ENCODE peak calls at places on chromosome 2, in four cellular contexts. U is mesothelial cell of epicardium, X is astrocyte of the spinal cord, K is ovary. W is an unnamed sample.
A peak's percentile ranks its signal among the peaks of the same experiment; 100 is the strongest.

GRCh38 chr2:217256261-217256660 is 396.4 kb upstream of the TNP1 start:
- DNase-seq in U (no peak), X (peak; percentile 78), K (no peak), W (no peak)

GRCh38 chr2:3257166-3257565 is 120.5 kb downstream of the EIPR1 start:
- DNase-seq in U (no peak), X (peak; percentile 48), K (no peak), W (no peak)

GRCh38 chr2:229230215-229230614 is 40.9 kb downstream of the PID1 start:
- DNase-seq in U (no peak), X (no peak), K (no peak), W (no peak)

GRCh38 chr2:231727621-231728020 is 19.3 kb downstream of the PTMA start:
- DNase-seq in U (no peak), X (no peak), K (no peak), W (no peak)

GRCh38 chr2:43707255-43707654 is 31.0 kb upstream of the C1GALT1C1L start:
- DNase-seq in U (no peak), X (peak; percentile 68), K (no peak), W (peak; percentile 46)

GRCh38 chr2:159584796-159585195 is 31.6 kb downstream of the BAZ2B start:
- DNase-seq in U (no peak), X (no peak), K (no peak), W (no peak)

GRCh38 chr2:131520526-131520925 is 7.2 kb upstream of the CCDC74A start:
- DNase-seq in U (no peak), X (no peak), K (no peak), W (no peak)

GRCh38 chr2:191009541-191010374 is 4.2 kb downstream of the STAT1 start:
- DNase-seq in U (no peak), X (no peak), K (no peak), W (peak; percentile 54)

GRCh38 chr2:96945011-96945410 is 41.4 kb downstream of the FAM178B start:
- DNase-seq in U (no peak), X (no peak), K (no peak), W (no peak)

GRCh38 chr2:226426292-226426736 is 373.3 kb downstream of the IRS1 start:
- DNase-seq in U (no peak), X (peak; percentile 91), K (no peak), W (peak; percentile 88)

GRCh38 chr2:31222086-31222485 is 4.8 kb upstream of the CAPN14 start:
- DNase-seq in U (no peak), X (no peak), K (no peak), W (no peak)

GRCh38 chr2:10818986-10819385 is 6.4 kb upstream of the PDIA6 start:
- DNase-seq in U (no peak), X (no peak), K (no peak), W (no peak)

GRCh38 chr2:10820562-10820961 is 8.0 kb upstream of the PDIA6 start:
- DNase-seq in U (no peak), X (no peak), K (no peak), W (no peak)

GRCh38 chr2:10814571-10815331 is 2.2 kb upstream of the PDIA6 start:
- DNase-seq in U (no peak), X (peak; percentile 5), K (no peak), W (no peak)

GRCh38 chr2:10819714-10820314 is 7.2 kb upstream of the PDIA6 start:
- DNase-seq in U (no peak), X (no peak), K (no peak), W (no peak)

DNA sequence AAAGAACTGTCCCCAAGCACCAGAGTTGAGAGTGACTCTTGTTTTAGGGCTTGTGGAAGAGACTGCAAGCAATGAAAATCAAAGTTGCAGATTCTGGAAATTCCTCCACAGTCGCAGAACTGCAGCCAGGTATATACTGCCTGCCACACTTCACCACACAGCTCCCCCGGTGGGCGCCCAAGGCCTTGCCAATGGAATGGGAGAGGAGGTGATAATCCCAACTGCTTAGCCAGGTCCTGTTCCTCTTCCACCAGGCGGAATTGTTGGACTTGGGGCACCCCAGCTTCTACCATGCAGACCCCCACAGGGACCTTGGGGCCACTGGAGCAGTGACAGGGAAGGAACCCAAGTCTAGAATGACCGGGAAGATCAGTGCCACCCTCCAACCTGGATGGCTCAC is 4.8 kb upstream of the PDIA6 start:
- DNase-seq in U (no peak), X (no peak), K (no peak), W (no peak)
- TF ChIP-seq CTCF in U (peak; percentile 32), X (peak; percentile 65), K (no peak), W (peak; percentile 64)

DNA sequence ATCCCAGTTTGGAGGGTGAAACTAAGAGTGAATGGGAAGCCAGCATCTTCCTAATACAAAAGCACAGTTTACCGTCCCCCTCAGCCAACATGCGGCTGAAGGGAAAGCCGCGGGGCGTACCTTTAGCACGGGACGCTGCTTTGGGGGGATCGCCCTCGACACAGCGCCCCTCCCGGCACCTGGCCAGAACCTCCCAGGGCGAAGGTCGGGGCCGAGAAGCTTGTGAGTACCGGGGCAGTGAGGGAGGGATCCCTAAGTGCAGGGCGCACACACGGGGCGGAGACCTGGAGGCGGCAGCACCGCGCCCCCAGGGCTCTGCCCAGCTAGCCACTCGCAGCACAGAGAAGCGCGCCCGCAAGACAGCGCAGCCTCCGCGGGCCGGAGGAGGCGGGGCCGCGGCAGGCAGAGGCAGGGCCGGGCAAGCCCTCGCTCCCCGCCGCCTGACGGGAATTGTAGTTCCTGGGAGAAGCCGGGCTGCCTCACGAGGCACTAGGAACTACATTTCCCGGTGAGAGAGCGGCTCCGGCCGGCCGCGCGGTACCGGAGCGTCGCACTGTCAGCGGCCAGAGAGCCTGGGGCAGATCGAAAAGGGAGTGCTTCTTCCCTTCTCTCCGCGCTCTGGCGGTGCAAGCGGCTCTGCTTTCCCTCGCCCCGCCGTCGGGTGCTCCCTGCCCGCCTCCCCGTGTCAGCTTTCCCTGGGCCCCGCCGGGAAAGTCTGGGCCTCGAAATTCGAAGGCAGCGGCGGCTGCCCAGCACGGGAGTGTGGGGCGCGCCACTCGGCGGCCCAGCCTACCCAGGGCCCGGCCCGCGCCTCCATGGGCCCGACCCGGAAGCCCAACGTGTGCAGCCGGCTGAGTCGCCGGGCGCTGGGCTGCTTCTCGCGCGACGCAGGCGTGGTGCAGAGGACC is at the start of the genes DCAF17 and METTL8:
- DNase-seq in U (peak; percentile 93), X (peak; percentile 97), K (peak; percentile 94), W (peak; percentile 95)
- TF ChIP-seq CTCF in U (no peak), X (peak; percentile 27), K (no peak), W (peak; percentile 73)

GRCh38 chr2:196149926-196150325 is 21.5 kb downstream of the STK17B start:
- DNase-seq in U (no peak), X (no peak), K (no peak), W (no peak)
- TF ChIP-seq CTCF in U (no peak), X (no peak), K (no peak), W (no peak)

GRCh38 chr2:237451582-237452469 is 35.2 kb upstream of the MLPH start:
- DNase-seq in U (no peak), X (no peak), K (peak; percentile 63), W (peak; percentile 43)
- TF ChIP-seq CTCF in U (no peak), X (peak; percentile 48), K (no peak), W (peak; percentile 75)

DNA sequence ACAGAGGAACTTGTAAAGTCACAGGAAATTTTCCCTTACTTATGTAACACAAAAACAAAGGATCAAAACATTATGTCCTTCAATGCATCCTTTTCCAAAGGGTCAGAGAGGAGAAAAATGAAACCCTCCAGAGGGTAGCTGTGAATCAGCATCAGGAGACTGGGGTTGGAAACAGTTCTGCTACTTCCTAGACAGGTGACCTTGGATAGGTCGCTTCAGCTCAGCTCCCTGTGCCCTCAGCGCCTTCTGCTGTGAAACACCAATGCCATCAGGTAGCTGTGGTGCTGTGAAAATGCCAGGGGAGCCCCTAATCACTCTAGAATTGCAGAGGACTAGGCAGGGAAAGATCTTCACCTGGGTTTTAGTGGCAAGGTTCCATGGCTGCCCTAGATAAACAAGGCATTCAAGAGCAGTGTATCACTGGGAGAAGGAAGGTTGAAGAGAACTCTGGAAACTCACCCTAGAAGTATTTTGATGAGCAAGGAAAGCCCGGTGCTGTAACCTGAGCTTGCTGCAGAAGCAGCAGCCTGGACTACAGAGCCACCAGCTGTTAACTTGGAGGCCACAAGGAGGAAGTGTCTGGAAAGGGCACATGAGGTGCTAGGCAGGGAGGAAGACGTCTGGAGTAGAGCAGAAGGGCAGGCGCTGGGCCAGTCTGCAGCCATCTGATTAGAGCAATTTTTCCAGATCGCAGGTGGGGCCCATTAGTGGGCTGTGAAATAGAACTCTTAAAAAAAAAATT is 100.7 kb upstream of the MCFD2 start:
- DNase-seq in U (no peak), X (peak; percentile 95), K (no peak), W (peak; percentile 97)
- TF ChIP-seq CTCF in U (no peak), X (peak; percentile 40), K (no peak), W (peak; percentile 62)

DNA sequence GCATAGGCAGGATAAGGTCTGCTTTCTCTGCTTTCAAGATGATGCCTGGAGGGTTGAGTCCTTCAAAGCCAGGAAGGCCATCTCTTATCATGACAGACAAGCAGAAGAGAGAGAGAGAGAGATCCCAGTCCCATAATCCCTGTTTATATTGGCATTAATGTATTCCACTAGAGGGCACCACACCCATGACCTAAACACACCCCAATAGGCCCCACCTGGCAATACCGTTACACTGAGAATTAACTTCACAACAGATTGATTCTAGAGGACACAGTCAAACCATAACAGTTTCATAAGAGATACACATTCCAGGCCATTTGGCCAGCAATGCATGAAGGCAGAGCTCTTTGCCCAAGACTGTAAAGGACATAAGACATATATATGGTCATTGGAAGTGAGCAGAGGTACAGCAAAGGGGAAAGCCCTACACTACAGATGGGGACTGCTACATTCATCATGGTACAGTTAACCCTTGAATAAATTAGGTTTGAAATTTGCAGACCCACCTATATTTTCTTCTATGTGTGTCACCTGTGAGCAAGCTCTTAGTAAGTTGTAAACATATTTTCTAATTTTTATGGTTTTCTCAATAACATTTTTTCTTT is 1516.1 kb downstream of the RPIA start:
- DNase-seq in U (no peak), X (no peak), K (no peak), W (no peak)
- TF ChIP-seq CTCF in U (no peak), X (no peak), K (no peak), W (peak; percentile 47)

W was measured in HFFc6.